ENCODE peak calls at places on chromosomes 4 and X, in six cellular contexts. U is activated CD4-positive, alpha-beta T cell treated with anti-CD3 and anti-CD28 coated beads, Interleukin-2, amount 10 ng/mL, durations not matched to agents 7 days and 5 days; M is lower leg skin; E is HFFc6; V is stimulated activated CD8-positive, alpha-beta memory T cell treated with anti-CD3 and anti-CD28 coated beads, Interleukin-7, amount 100 ng/mL, for 4 hours; H is left ventricle myocardium inferior. Q is an unnamed sample.
A peak's percentile ranks its signal among the peaks of the same experiment; 100 is the strongest.

GRCh38 chr4:156336516-156336915 is 382.9 kb upstream of the CTSO start:
- DNase-seq in M (no peak), E (peak; percentile 6), U (no peak), V (no peak), H (no peak), Q (no peak)

GRCh38 chr4:38768968-38769394 is 13.8 kb downstream of the TLR10 start:
- DNase-seq in E (no peak), H (no peak), M (no peak), U (no peak), V (no peak), Q (no peak)

GRCh38 chrX:119673336-119673735 is 19.6 kb downstream of the SEPTIN6 start:
- DNase-seq in E (no peak), V (no peak), M (no peak), H (no peak), U (no peak), Q (no peak)

GRCh38 chrX:38473715-38474114 is 87.6 kb upstream of the TSPAN7 start:
- DNase-seq in V (no peak), U (no peak), E (no peak), M (no peak), H (no peak), Q (no peak)

GRCh38 chr4:128711361-128711760 is 98.1 kb upstream of the JADE1 start:
- DNase-seq in E (no peak), V (no peak), H (no peak), U (no peak), M (no peak), Q (no peak)

GRCh38 chr4:64341711-64342110 is 67.5 kb downstream of the TECRL start:
- DNase-seq in E (no peak), V (no peak), U (no peak), M (no peak), H (peak; percentile 78), Q (no peak)

GRCh38 chrX:15465896-15466651 is 27.1 kb downstream of the PIR start:
- DNase-seq in U (no peak), V (no peak), H (no peak), E (no peak), M (no peak), Q (no peak)

GRCh38 chr4:10619855-10620254 is 64.7 kb downstream of the CLNK start:
- DNase-seq in E (no peak), H (no peak), M (no peak), U (no peak), V (no peak), Q (no peak)

GRCh38 chrX:119406739-119407138 is 7.6 kb downstream of the SLC25A43 start:
- DNase-seq in E (peak; percentile 23), M (no peak), U (no peak), H (no peak), V (no peak), Q (no peak)

GRCh38 chr4:140135529-140136021 is 18.4 kb downstream of the MAML3 start:
- DNase-seq in V (no peak), U (no peak), H (peak; percentile 55), M (no peak), E (no peak), Q (no peak)

GRCh38 chr4:169268951-169269781 is 1.6 kb downstream of the SH3RF1 start:
- DNase-seq in H (no peak), E (peak; percentile 89), U (no peak), V (no peak), M (no peak), Q (no peak)

GRCh38 chr4:77010841-77011354 is 61.3 kb downstream of the SEPTIN11 start:
- DNase-seq in H (no peak), U (no peak), E (peak; percentile 86), M (no peak), V (no peak), Q (no peak)

GRCh38 chr4:104446431-104446925 is 48.2 kb downstream of the CXXC4 start:
- DNase-seq in E (no peak), V (no peak), H (no peak), M (no peak), U (no peak), Q (no peak)

GRCh38 chrX:17846045-17846444 is 15.1 kb downstream of the RAI2 start:
- DNase-seq in H (no peak), M (no peak), U (no peak), E (no peak), V (no peak), Q (no peak)

GRCh38 chrX:84611843-84612636 is 109.8 kb upstream of the HDX start:
- DNase-seq in U (no peak), H (no peak), E (no peak), M (no peak), V (no peak), Q (no peak)

GRCh38 chr4:182799515-182800215 is 117.5 kb downstream of the DCTD start:
- DNase-seq in E (no peak), M (no peak), H (no peak), U (no peak), V (no peak), Q (no peak)

GRCh38 chr4:136484996-136485395 is 1047.3 kb downstream of the PCDH18 start:
- DNase-seq in E (no peak), H (no peak), V (no peak), M (no peak), U (no peak), Q (no peak)

GRCh38 chr4:169208090-169208455 is 62.7 kb downstream of the SH3RF1 start:
- DNase-seq in H (no peak), V (no peak), U (no peak), M (no peak), E (no peak), Q (no peak)

GRCh38 chr4:138510053-138510452 is 267.9 kb upstream of the SLC7A11 start:
- DNase-seq in U (no peak), M (no peak), V (no peak), E (peak; percentile 61), H (no peak), Q (no peak)

GRCh38 chr4:47718691-47719090 is 119.2 kb downstream of the CORIN start:
- DNase-seq in U (no peak), E (no peak), V (no peak), M (no peak), H (no peak), Q (no peak)

Q was measured in GM12891.